ENCODE peak calls at places on chromosomes 4 and X, in nine cellular contexts. F is B cell, K is AML-193, T is heart right ventricle, D is M059J, O is endothelial cell, H is GM12864, L is H54, A is Calu3. U is an unnamed sample.

GRCh38 chr4:7658297-7659204 is 223.8 kb upstream of the PSAPL1 start:
- DNase-seq in L (no peak), O (no peak), A (no peak), D (peak; percentile 85), F (no peak), K (no peak), T (no peak), H (no peak), U (no peak)

GRCh38 chrX:1248381-1249061 is 20.1 kb upstream of the CSF2RA start:
- DNase-seq in T (peak; percentile 12), H (no peak), K (no peak), O (no peak), L (no peak), D (no peak), F (peak; percentile 46), A (no peak), U (no peak)

GRCh38 chrX:627510-627964 is 3.1 kb upstream of the SHOX start:
- DNase-seq in H (no peak), T (no peak), D (no peak), K (no peak), F (no peak), L (no peak), O (no peak), A (no peak), U (no peak)

GRCh38 chrX:108399427-108400165 is 38.6 kb downstream of the COL4A6 start:
- DNase-seq in A (no peak), T (no peak), O (no peak), L (no peak), F (no peak), D (peak; percentile 78), K (no peak), H (no peak), U (no peak)

GRCh38 chr4:97664741-97665140 is 478.5 kb downstream of the STPG2 start:
- DNase-seq in L (no peak), D (no peak), K (no peak), H (no peak), O (no peak), F (no peak), A (no peak), T (no peak), U (no peak)

GRCh38 chr4:54998991-54999390 is 126.4 kb downstream of the KDR start:
- DNase-seq in D (peak; percentile 11), A (no peak), F (no peak), H (no peak), K (no peak), L (no peak), O (no peak), T (no peak), U (no peak)

GRCh38 chrX:123525131-123525725 is 207.6 kb downstream of the THOC2 start:
- DNase-seq in H (no peak), L (no peak), A (no peak), F (no peak), D (peak; percentile 11), O (no peak), K (no peak), T (no peak), U (no peak)

GRCh38 chr4:141389649-141390048 is 169.0 kb downstream of the ZNF330 start:
- DNase-seq in K (no peak), H (no peak), A (no peak), F (no peak), O (no peak), L (no peak), D (no peak), T (no peak), U (no peak)

GRCh38 chr4:153344131-153345010 is at the start of gene MND1:
- DNase-seq in D (peak; percentile 70), K (peak; percentile 76), A (peak; percentile 89), H (peak; percentile 51), F (peak; percentile 93), O (peak; percentile 97), L (peak; percentile 61), T (peak; percentile 87), U (peak; percentile 91)

GRCh38 chr4:132955146-132955545 is 193.9 kb upstream of the PCDH10 start:
- DNase-seq in H (no peak), O (no peak), F (no peak), T (no peak), D (no peak), K (no peak), A (no peak), L (no peak), U (no peak)